ENCODE peak calls at places on chromosomes 3 and 15, in ten cellular contexts. U is ascending aorta; J is activated CD8-positive, alpha-beta memory T cell treated with anti-CD3 and anti-CD28 coated beads, Interleukin-2, amount 50 U/mL, for 4 hours; N is stimulated activated CD4-positive, alpha-beta T cell treated with anti-CD3 and anti-CD28 coated beads, Interleukin-2, amount 100 ng/mL, for 24 hours; Y is activated naive CD8-positive, alpha-beta T cell treated with anti-CD3 and anti-CD28 coated beads, Interleukin-2, amount 10 ng/mL, durations not matched to agents 7 days and 5 days; M is NB4; S is effector memory CD8-positive, alpha-beta T cell; Z is activated CD4-positive, alpha-beta T cell treated with anti-CD3 and anti-CD28 coated beads, Interleukin-2, amount 50 U/mL, for 48 hours; R is NCI-H226; H is Ammon's horn. I is an unnamed sample.

GRCh38 chr15:69498282-69498681 is 45.7 kb downstream of the RPLP1 start:
- DNase-seq in U (no peak), J (no peak), N (no peak), Y (no peak), M (no peak), S (no peak), Z (no peak), R (no peak), H (no peak), I (no peak)

GRCh38 chr3:67083277-67083676 is 85.2 kb downstream of the KBTBD8 start:
- DNase-seq in U (no peak), J (peak), N (peak), Y (no peak), M (peak), S (peak), Z (peak), R (peak), H (no peak), I (no peak)

GRCh38 chr3:73094127-73094526 is 32.7 kb downstream of the EBLN2 start:
- DNase-seq in U (no peak), J (no peak), N (no peak), Y (no peak), M (peak), S (no peak), Z (no peak), R (no peak), H (no peak), I (peak)

GRCh38 chr15:33837294-33837693 is 131.0 kb upstream of the CHRM5 start:
- DNase-seq in U (no peak), J (no peak), N (no peak), Y (no peak), M (no peak), S (no peak), Z (no peak), R (no peak), H (no peak), I (no peak)

GRCh38 chr3:76651784-76652183 is 388.1 kb upstream of the ROBO2 start:
- DNase-seq in U (no peak), J (no peak), N (no peak), Y (no peak), M (peak), S (no peak), Z (no peak), R (no peak), H (no peak), I (no peak)

GRCh38 chr3:117887896-117888295 is 1146.8 kb downstream of the IGSF11 start:
- DNase-seq in U (no peak), J (no peak), N (no peak), Y (no peak), M (no peak), S (no peak), Z (no peak), R (no peak), H (no peak), I (no peak)

GRCh38 chr3:44509393-44509921 is 32.0 kb upstream of the ZNF445 start:
- DNase-seq in U (no peak), J (no peak), N (no peak), Y (no peak), M (peak), S (no peak), Z (peak), R (no peak), H (no peak), I (no peak)

GRCh38 chr3:112321867-112322652 is 10.9 kb upstream of the CD200 start:
- DNase-seq in U (no peak), J (no peak), N (no peak), Y (no peak), M (no peak), S (no peak), Z (no peak), R (peak), H (no peak), I (no peak)

GRCh38 chr3:45227946-45228345 is 1.9 kb upstream of the TMEM158 start:
- DNase-seq in U (no peak), J (no peak), N (no peak), Y (no peak), M (no peak), S (no peak), Z (no peak), R (no peak), H (no peak), I (no peak)

GRCh38 chr3:79653242-79653830 is 114.5 kb downstream of the ROBO1 start:
- DNase-seq in U (no peak), J (no peak), N (no peak), Y (no peak), M (no peak), S (no peak), Z (no peak), R (no peak), H (no peak), I (no peak)

GRCh38 chr15:83850846-83851245 is 196.9 kb downstream of the ADAMTSL3 start:
- DNase-seq in U (no peak), J (no peak), N (no peak), Y (no peak), M (no peak), S (no peak), Z (no peak), R (no peak), H (no peak), I (no peak)

GRCh38 chr3:20857636-20858035 is 671.6 kb upstream of the SGO1 start:
- DNase-seq in U (no peak), J (no peak), N (no peak), Y (no peak), M (no peak), S (no peak), Z (no peak), R (peak), H (no peak), I (no peak)

GRCh38 chr15:77507911-77508310 is 87.2 kb downstream of the HMG20A start:
- DNase-seq in U (no peak), J (no peak), N (no peak), Y (no peak), M (no peak), S (no peak), Z (no peak), R (no peak), H (peak), I (peak)

GRCh38 chr15:75578206-75578947 is 738 bp downstream of the PTPN9 start:
- DNase-seq in U (no peak), J (peak), N (peak), Y (peak), M (peak), S (peak), Z (peak), R (no peak), H (no peak), I (peak)

GRCh38 chr3:84573962-84574361 is 384.8 kb upstream of the CADM2 start:
- DNase-seq in U (no peak), J (no peak), N (no peak), Y (no peak), M (no peak), S (no peak), Z (no peak), R (no peak), H (no peak), I (no peak)

GRCh38 chr3:9153763-9154601 is 95.5 kb downstream of the SRGAP3 start:
- DNase-seq in U (no peak), J (no peak), N (no peak), Y (no peak), M (no peak), S (no peak), Z (no peak), R (no peak), H (peak), I (no peak)

GRCh38 chr15:67691450-67691849 is 133.9 kb upstream of the SKOR1 start:
- DNase-seq in U (no peak), J (no peak), N (no peak), Y (no peak), M (no peak), S (no peak), Z (no peak), R (no peak), H (peak), I (no peak)

GRCh38 chr3:18847583-18848197 is 300.6 kb upstream of the KCNH8 start:
- DNase-seq in U (no peak), J (no peak), N (no peak), Y (no peak), M (peak), S (no peak), Z (no peak), R (no peak), H (no peak), I (peak)

GRCh38 chr3:26721047-26721446 is 98.5 kb downstream of the LRRC3B start:
- DNase-seq in U (no peak), J (no peak), N (no peak), Y (no peak), M (no peak), S (no peak), Z (no peak), R (no peak), H (no peak), I (no peak)

GRCh38 chr3:127036209-127037020 is 53.5 kb downstream of the PLXNA1 start:
- DNase-seq in U (no peak), J (no peak), N (no peak), Y (peak), M (no peak), S (no peak), Z (no peak), R (no peak), H (no peak), I (no peak)

GRCh38 chr3:126295407-126295939 is 61.7 kb downstream of the KLF15 start:
- DNase-seq in U (no peak), J (no peak), N (no peak), Y (no peak), M (no peak), S (no peak), Z (no peak), R (no peak), H (no peak), I (no peak)

GRCh38 chr3:130395331-130395730 is 49.9 kb downstream of the COL6A5 start:
- DNase-seq in U (no peak), J (no peak), N (no peak), Y (no peak), M (no peak), S (no peak), Z (no peak), R (no peak), H (no peak), I (no peak)

GRCh38 chr3:156675744-156676466 is 1.5 kb downstream of the TIPARP start:
- DNase-seq in U (no peak), J (peak), N (peak), Y (no peak), M (peak), S (peak), Z (peak), R (peak), H (no peak), I (peak)

GRCh38 chr3:141093971-141094401 is 42.8 kb downstream of the SPSB4 start:
- DNase-seq in U (no peak), J (no peak), N (no peak), Y (no peak), M (no peak), S (no peak), Z (no peak), R (no peak), H (peak), I (no peak)

GRCh38 chr3:179181993-179182551 is 33.9 kb downstream of the PIK3CA start:
- DNase-seq in U (no peak), J (no peak), N (no peak), Y (no peak), M (peak), S (no peak), Z (no peak), R (peak), H (no peak), I (no peak)

GRCh38 chr3:50542177-50543034 is 25.1 kb downstream of the C3orf18 start:
- DNase-seq in U (no peak), J (peak), N (peak), Y (peak), M (peak), S (peak), Z (peak), R (no peak), H (peak), I (peak)

GRCh38 chr3:124791639-124792111 is 61.4 kb downstream of the UMPS start:
- DNase-seq in U (peak), J (no peak), N (no peak), Y (no peak), M (peak), S (no peak), Z (no peak), R (no peak), H (peak), I (no peak)

GRCh38 chr15:39270976-39271375 is 309.9 kb upstream of the THBS1 start:
- DNase-seq in U (no peak), J (no peak), N (no peak), Y (no peak), M (no peak), S (no peak), Z (no peak), R (peak), H (no peak), I (no peak)